ENCODE peak calls at places on chromosomes 5 and 9, in six cellular contexts. L is IMR-90, U is GM12878, J is HCT116, V is K562, E is A549. D is an unnamed sample.

GRCh38 chr5:34484591-34485228 is 171.4 kb upstream of the RAI14 start:
- DNase-seq in L (peak), U (no peak), J (no peak), V (no peak), E (no peak), D (no peak)

GRCh38 chr9:89746385-89747116 is 141.7 kb downstream of the GADD45G start:
- DNase-seq in L (no peak), U (no peak), J (no peak), V (no peak), E (no peak), D (no peak)

GRCh38 chr9:127277770-127278169 is 13.2 kb downstream of the GARNL3 start:
- DNase-seq in L (no peak), U (no peak), J (no peak), V (no peak), E (no peak), D (no peak)

GRCh38 chr9:134650431-134651190 is 9.0 kb downstream of the COL5A1 start:
- DNase-seq in L (no peak), U (no peak), J (no peak), V (no peak), E (no peak), D (no peak)

GRCh38 chr5:157842787-157843186 is 16.2 kb downstream of the CLINT1 start:
- DNase-seq in L (no peak), U (no peak), J (no peak), V (no peak), E (no peak), D (no peak)

GRCh38 chr5:137751869-137752491 is 2.2 kb downstream of the HNRNPA0 start:
- DNase-seq in L (peak), U (no peak), J (peak), V (peak), E (peak), D (peak)

GRCh38 chr5:159891371-159891770 is 24.9 kb upstream of the ADRA1B start:
- DNase-seq in L (no peak), U (no peak), J (no peak), V (no peak), E (no peak), D (no peak)

GRCh38 chr5:80231243-80231642 is 24.6 kb downstream of the SERINC5 start:
- DNase-seq in L (peak), U (no peak), J (no peak), V (no peak), E (no peak), D (no peak)

GRCh38 chr9:119322137-119322695 is 47.0 kb downstream of the BRINP1 start:
- DNase-seq in L (no peak), U (no peak), J (no peak), V (no peak), E (no peak), D (peak)

GRCh38 chr5:143583385-143583784 is 179.9 kb upstream of the NR3C1 start:
- DNase-seq in L (no peak), U (no peak), J (no peak), V (no peak), E (no peak), D (no peak)

GRCh38 chr5:12023614-12024241 is 119.5 kb upstream of the CTNND2 start:
- DNase-seq in L (peak), U (peak), J (no peak), V (peak), E (no peak), D (peak)

GRCh38 chr5:143213851-143214363 is 189.6 kb downstream of the NR3C1 start:
- DNase-seq in L (peak), U (peak), J (no peak), V (peak), E (no peak), D (no peak)

GRCh38 chr5:67831081-67831480 is 384.5 kb upstream of the PIK3R1 start:
- DNase-seq in L (no peak), U (no peak), J (no peak), V (no peak), E (no peak), D (no peak)

GRCh38 chr5:157518963-157519362 is 56.6 kb downstream of the ADAM19 start:
- DNase-seq in L (no peak), U (peak), J (no peak), V (no peak), E (no peak), D (no peak)

GRCh38 chr9:23492126-23493002 is 333.7 kb downstream of the ELAVL2 start:
- DNase-seq in L (peak), U (no peak), J (no peak), V (no peak), E (peak), D (peak)

GRCh38 chr9:114549677-114550330 is 37.8 kb upstream of the ATP6V1G1 start:
- DNase-seq in L (peak), U (no peak), J (no peak), V (no peak), E (no peak), D (no peak)

GRCh38 chr5:80142996-80143395 is 107.8 kb downstream of the THBS4 start:
- DNase-seq in L (no peak), U (no peak), J (no peak), V (no peak), E (no peak), D (no peak)

GRCh38 chr5:39639618-39640078 is 214.9 kb upstream of the DAB2 start:
- DNase-seq in L (peak), U (no peak), J (no peak), V (no peak), E (no peak), D (no peak)

GRCh38 chr5:21806943-21807342 is 1046.2 kb downstream of the CDH12 start:
- DNase-seq in L (peak), U (no peak), J (no peak), V (no peak), E (no peak), D (no peak)

GRCh38 chr9:71680189-71680983 is 87.9 kb downstream of the CEMIP2 start:
- DNase-seq in L (peak), U (no peak), J (no peak), V (no peak), E (peak), D (peak)

GRCh38 chr9:93254806-93255519 is 71.0 kb downstream of the WNK2 start:
- DNase-seq in L (no peak), U (no peak), J (no peak), V (no peak), E (no peak), D (no peak)

GRCh38 chr5:139667730-139668063 is 19.5 kb downstream of the CXXC5 start:
- DNase-seq in L (peak), U (no peak), J (no peak), V (no peak), E (no peak), D (no peak)

GRCh38 chr5:87453801-87454200 is 41.1 kb upstream of the CCNH start:
- DNase-seq in L (no peak), U (no peak), J (no peak), V (no peak), E (no peak), D (no peak)

GRCh38 chr9:109119439-109120203 is at the start of gene TMEM245:
- DNase-seq in L (peak), U (peak), J (peak), V (peak), E (peak), D (peak)

GRCh38 chr5:68465133-68465532 is 249.6 kb downstream of the PIK3R1 start:
- DNase-seq in L (no peak), U (no peak), J (no peak), V (no peak), E (no peak), D (no peak)

GRCh38 chr9:70030156-70030555 is 13.5 kb upstream of the MAMDC2 start:
- DNase-seq in L (no peak), U (no peak), J (no peak), V (no peak), E (no peak), D (no peak)

GRCh38 chr5:10452768-10453331 is 11.2 kb downstream of the ROPN1L start:
- DNase-seq in L (peak), U (peak), J (peak), V (peak), E (peak), D (peak)

GRCh38 chr9:120875954-120876841 is 790 bp downstream of the PHF19 start:
- DNase-seq in L (peak), U (no peak), J (peak), V (peak), E (peak), D (peak)

GRCh38 chr5:168747987-168748777 is 169.0 kb upstream of the PANK3 start:
- DNase-seq in L (no peak), U (no peak), J (peak), V (peak), E (peak), D (peak)

GRCh38 chr5:160268111-160268510 is 38.8 kb downstream of the FABP6 start:
- DNase-seq in L (no peak), U (no peak), J (no peak), V (no peak), E (no peak), D (no peak)

GRCh38 chr9:108486791-108487190 is 369.0 kb downstream of the ACTL7B start:
- DNase-seq in L (no peak), U (no peak), J (no peak), V (no peak), E (no peak), D (no peak)

GRCh38 chr9:755454-756381 is 85.8 kb upstream of the DMRT1 start:
- DNase-seq in L (peak), U (no peak), J (peak), V (no peak), E (no peak), D (peak)

GRCh38 chr5:178555771-178556211 is 34.4 kb downstream of the COL23A1 start:
- DNase-seq in L (no peak), U (no peak), J (no peak), V (no peak), E (no peak), D (no peak)

GRCh38 chr9:82271099-82271498 is 282.5 kb downstream of the SPATA31D1 start:
- DNase-seq in L (peak), U (no peak), J (no peak), V (no peak), E (no peak), D (no peak)

GRCh38 chr9:88710449-88710848 is 175.5 kb downstream of the NXNL2 start:
- DNase-seq in L (peak), U (no peak), J (no peak), V (no peak), E (no peak), D (no peak)

GRCh38 chr9:126301985-126302603 is 24.5 kb upstream of the MVB12B start:
- DNase-seq in L (peak), U (no peak), J (peak), V (peak), E (peak), D (peak)

DNA sequence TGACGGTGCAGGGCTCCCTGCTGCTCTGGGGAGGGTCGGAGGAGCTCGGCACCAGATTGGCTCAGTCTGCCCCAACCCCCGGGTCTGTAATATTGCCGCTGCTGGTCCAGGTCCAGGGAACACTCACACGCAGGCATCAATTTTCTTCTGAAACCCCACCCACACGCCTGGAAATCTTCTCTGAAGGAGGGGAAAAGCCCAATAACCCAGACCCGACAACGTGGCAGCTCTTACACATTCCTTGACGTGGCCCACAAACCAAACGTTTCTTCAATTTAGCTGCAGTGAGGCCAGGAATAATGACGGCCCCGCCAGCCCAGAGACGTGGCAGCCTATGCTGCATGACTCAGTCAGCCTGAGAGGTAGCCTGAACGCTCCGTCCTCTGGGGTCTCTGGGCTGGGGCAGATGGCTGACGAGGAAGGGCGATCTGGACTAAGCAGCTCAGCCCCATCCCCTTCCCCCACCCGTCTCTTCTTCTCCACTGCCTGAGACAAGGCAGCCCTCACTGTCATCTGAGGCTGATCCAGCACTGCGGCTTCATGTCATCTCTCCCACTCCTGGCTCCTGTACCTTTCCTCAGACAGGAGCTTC is 9.9 kb upstream of the SPARC start:
- DNase-seq in L (peak), U (no peak), J (no peak), V (no peak), E (no peak), D (no peak)
- TF ChIP-seq CEBPB in L (peak), U (no peak), J (no peak), V (no peak), E (no peak), D (no peak)

GRCh38 chr5:91978221-91978882 is 595.2 kb upstream of the ARRDC3 start:
- DNase-seq in L (no peak), U (no peak), J (no peak), V (no peak), E (no peak), D (no peak)
- TF ChIP-seq CEBPB in L (no peak), U (no peak), J (no peak), V (no peak), E (no peak), D (no peak)

DNA sequence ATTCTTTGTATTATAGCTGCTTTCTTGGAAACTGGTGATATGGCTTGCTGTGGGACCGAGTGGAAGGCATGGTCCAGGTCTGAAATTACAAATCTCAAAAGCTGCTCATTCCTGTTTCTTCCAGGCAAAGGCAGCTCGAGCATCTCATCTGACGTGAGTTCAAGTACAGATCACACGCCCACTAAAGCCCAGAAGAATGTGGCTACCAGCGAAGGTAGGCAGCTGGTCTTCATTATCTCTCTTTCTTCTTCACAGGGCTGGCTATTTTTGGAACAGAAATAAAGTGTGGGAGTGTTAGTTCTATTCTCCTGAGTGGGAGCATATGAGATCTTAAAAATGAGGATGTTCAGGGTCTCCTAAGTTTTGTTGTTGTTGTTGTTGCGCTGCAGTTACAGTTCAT is 115.9 kb downstream of the FBXL7 start:
- DNase-seq in L (peak), U (no peak), J (no peak), V (no peak), E (no peak), D (no peak)
- TF ChIP-seq CEBPB in L (no peak), U (no peak), J (no peak), V (no peak), E (no peak), D (no peak)

DNA sequence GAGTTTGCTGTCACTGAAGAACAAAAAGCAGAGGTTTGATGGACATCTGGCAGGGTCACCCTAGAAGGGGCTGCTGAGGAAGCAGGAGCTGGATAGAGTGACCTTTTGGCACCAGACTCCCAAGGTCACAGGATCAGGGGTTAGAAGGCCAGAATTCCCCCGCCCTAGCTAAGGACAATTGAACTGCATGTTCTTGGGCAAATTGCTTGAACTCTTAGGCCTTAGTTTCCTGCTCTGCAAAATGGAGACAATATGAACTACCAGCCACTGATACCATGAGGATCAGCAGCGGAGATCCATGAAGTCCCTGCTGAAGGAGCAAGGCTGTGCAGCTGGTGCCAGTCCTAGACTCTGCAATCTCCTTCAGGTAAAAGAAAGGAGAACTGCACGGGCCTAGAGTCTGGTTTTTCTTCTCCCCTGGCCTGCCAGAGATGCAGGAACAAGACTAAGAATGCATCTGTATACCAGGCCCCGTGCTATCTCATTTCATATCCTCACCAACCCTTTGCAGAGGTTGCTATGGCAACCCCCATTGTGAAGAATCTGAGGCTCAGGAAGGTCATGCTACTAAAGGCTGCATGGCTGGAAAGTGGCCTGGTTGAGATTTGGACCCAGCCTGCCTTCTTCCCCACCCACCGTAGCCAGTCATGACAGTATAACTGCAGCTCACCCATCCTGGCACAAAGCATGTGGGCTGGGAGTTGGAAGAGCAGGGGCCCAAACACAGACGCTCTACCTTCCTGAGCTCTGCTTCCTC is 33.7 kb downstream of the CAMK2A start:
- DNase-seq in L (peak), U (no peak), J (no peak), V (no peak), E (no peak), D (peak)
- TF ChIP-seq CEBPB in L (no peak), U (no peak), J (no peak), V (no peak), E (no peak), D (no peak)

GRCh38 chr5:88686743-88687142 is 196.2 kb downstream of the MEF2C start:
- DNase-seq in L (no peak), U (no peak), J (no peak), V (no peak), E (no peak), D (no peak)

GRCh38 chr5:88688242-88688959 is 194.6 kb downstream of the MEF2C start:
- DNase-seq in L (no peak), U (no peak), J (no peak), V (no peak), E (no peak), D (no peak)

GRCh38 chr5:88687253-88687955 is 195.6 kb downstream of the MEF2C start:
- DNase-seq in L (no peak), U (no peak), J (no peak), V (no peak), E (no peak), D (no peak)

GRCh38 chr5:88684136-88684500 is 198.9 kb downstream of the MEF2C start:
- DNase-seq in L (no peak), U (no peak), J (no peak), V (no peak), E (no peak), D (no peak)

DNA sequence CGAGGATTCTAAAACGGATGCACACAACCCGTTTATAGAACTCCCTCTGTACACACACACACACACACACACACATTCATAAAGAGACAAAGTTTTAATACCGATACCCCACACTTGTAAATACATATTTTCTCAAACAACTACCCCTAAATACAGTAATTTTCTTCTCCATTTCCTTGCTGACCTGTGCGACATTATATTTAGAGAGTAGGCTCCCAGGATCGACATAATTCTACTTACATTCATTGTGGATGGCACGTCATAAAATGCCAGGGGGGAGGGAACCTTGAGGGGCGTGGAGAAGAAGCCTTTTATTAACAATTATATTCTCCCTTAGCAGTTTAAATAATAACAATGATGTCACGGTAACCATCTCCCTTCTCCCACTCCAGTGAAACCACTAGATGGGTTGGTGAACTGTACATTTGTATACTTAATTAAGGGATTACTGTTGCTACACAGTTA is 196.9 kb downstream of the MEF2C start:
- DNase-seq in L (no peak), U (no peak), J (no peak), V (no peak), E (no peak), D (no peak)
- TF ChIP-seq CEBPB in L (no peak), U (no peak), J (no peak), V (no peak), E (no peak), D (no peak)

DNA sequence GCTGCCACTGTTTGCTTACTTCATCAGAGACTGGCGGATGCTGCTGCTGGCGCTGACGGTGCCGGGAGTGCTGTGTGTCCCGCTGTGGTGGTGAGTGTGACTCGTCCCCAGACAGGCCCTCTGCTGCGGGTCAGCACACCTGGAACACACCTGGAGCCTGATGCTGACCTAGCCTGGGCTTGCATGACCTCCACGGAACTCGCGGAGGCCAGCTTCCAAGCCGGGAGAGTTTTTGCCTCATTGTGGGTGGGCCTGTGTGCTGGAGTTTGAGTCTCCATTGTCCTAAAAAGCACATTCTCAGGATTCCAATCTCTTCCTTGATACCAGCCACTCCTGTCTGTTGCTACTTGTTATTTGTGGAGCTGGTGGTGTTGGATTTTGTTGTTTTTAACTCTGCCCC is 28.1 kb downstream of the SLC22A4 start:
- DNase-seq in L (no peak), U (no peak), J (no peak), V (no peak), E (no peak), D (no peak)
- TF ChIP-seq CEBPB in L (no peak), U (no peak), J (no peak), V (no peak), E (no peak), D (no peak)

GRCh38 chr5:77266291-77266690 is 55.8 kb downstream of the PDE8B start:
- DNase-seq in L (peak), U (no peak), J (no peak), V (no peak), E (no peak), D (no peak)
- TF ChIP-seq CEBPB in L (no peak), U (no peak), J (no peak), V (no peak), E (no peak), D (no peak)

D was measured in HepG2.